ENCODE peak calls at places on chromosomes 2 and 18, in six cellular contexts. D, G, Q, T, M and V are unnamed samples. For H3K4me1, the result is how much of the 10 kb centered on the place peaks cover.

GRCh38 chr2:223811757-223812156 is 25.6 kb downstream of the AP1S3 start:
- DNase-seq in D (no peak), G (no peak), Q (no peak), T (peak), M (no peak), V (no peak)

GRCh38 chr18:21703241-21703820 is 1.2 kb downstream of the ABHD3 start:
- DNase-seq in D (no peak), G (no peak), Q (no peak), T (no peak), M (no peak), V (no peak)

GRCh38 chr2:224885836-224886547 is 156.3 kb downstream of the DOCK10 start:
- DNase-seq in D (no peak), G (no peak), Q (no peak), T (no peak), M (peak), V (peak)

GRCh38 chr2:214410918-214411554 is at the start of gene VWC2L:
- DNase-seq in D (peak), G (no peak), Q (no peak), T (peak), M (peak), V (peak)

GRCh38 chr2:58063641-58064040 is 17.0 kb downstream of the VRK2 start:
- DNase-seq in D (no peak), G (no peak), Q (no peak), T (no peak), M (peak), V (peak)

GRCh38 chr2:226835420-226835795 is 446 bp upstream of the RHBDD1 start:
- DNase-seq in D (no peak), G (no peak), Q (peak), T (no peak), M (no peak), V (no peak)

GRCh38 chr2:17815466-17816184 is 635 bp upstream of the MSGN1 start:
- DNase-seq in D (no peak), G (no peak), Q (no peak), T (peak), M (no peak), V (no peak)

GRCh38 chr2:88639865-88640264 is 12.6 kb upstream of the EIF2AK3 start:
- DNase-seq in D (no peak), G (no peak), Q (no peak), T (no peak), M (no peak), V (no peak)

GRCh38 chr18:48814490-48815181 is 136.1 kb downstream of the SMAD7 start:
- DNase-seq in D (no peak), G (no peak), Q (no peak), T (no peak), M (peak), V (no peak)

GRCh38 chr2:132276571-132276981 is 114.8 kb upstream of the ANKRD30BL start:
- DNase-seq in D (no peak), G (no peak), Q (no peak), T (no peak), M (no peak), V (no peak)

GRCh38 chr18:13878858-13879257 is 36.5 kb downstream of the MC2R start:
- DNase-seq in D (no peak), G (no peak), Q (no peak), T (no peak), M (no peak), V (no peak)

GRCh38 chr18:68623342-68623741 is 91.6 kb downstream of the TMX3 start:
- DNase-seq in D (peak), G (no peak), Q (peak), T (no peak), M (peak), V (peak)

GRCh38 chr18:74517236-74517630 is 17.1 kb upstream of the CNDP1 start:
- DNase-seq in D (no peak), G (no peak), Q (no peak), T (no peak), M (no peak), V (no peak)

GRCh38 chr2:36650031-36650430 is 46.5 kb upstream of the VIT start:
- DNase-seq in D (no peak), G (no peak), Q (peak), T (peak), M (peak), V (peak)

GRCh38 chr2:18903750-18904149 is 314.4 kb upstream of the NT5C1B start:
- DNase-seq in D (no peak), G (no peak), Q (no peak), T (peak), M (no peak), V (no peak)

GRCh38 chr2:3490191-3491158 is 28.9 kb downstream of the ADI1 start:
- DNase-seq in D (no peak), G (no peak), Q (no peak), T (no peak), M (no peak), V (no peak)

GRCh38 chr2:96485751-96486643 is 19.2 kb downstream of the NEURL3 start:
- DNase-seq in D (no peak), G (peak), Q (no peak), T (peak), M (peak), V (peak)

GRCh38 chr2:217688494-217688893 is 314.3 kb downstream of the TNS1 start:
- DNase-seq in D (no peak), G (no peak), Q (no peak), T (no peak), M (no peak), V (no peak)

GRCh38 chr2:183927367-183928355 is 670.7 kb upstream of the ZNF804A start:
- DNase-seq in D (no peak), G (no peak), Q (no peak), T (no peak), M (peak), V (peak)

GRCh38 chr2:216001201-216001600 is 12.2 kb downstream of the MREG start:
- DNase-seq in D (no peak), G (no peak), Q (no peak), T (no peak), M (no peak), V (no peak)

GRCh38 chr18:48138211-48138610 is 207.8 kb upstream of the SMAD2 start:
- DNase-seq in D (no peak), G (no peak), Q (no peak), T (no peak), M (no peak), V (no peak)

GRCh38 chr2:38516122-38516521 is 86.6 kb downstream of the HNRNPLL start:
- DNase-seq in D (no peak), G (no peak), Q (no peak), T (no peak), M (no peak), V (no peak)

GRCh38 chr2:78315368-78315767 is 710.1 kb upstream of the REG3G start:
- DNase-seq in D (no peak), G (no peak), Q (no peak), T (no peak), M (no peak), V (no peak)

GRCh38 chr18:58534535-58535301 is 94.2 kb downstream of the ALPK2 start:
- DNase-seq in D (peak), G (no peak), Q (no peak), T (no peak), M (no peak), V (no peak)

GRCh38 chr18:7452331-7452730 is 114.8 kb upstream of the PTPRM start:
- DNase-seq in D (peak), G (no peak), Q (no peak), T (no peak), M (peak), V (peak)

GRCh38 chr18:63342206-63342605 is 22.6 kb upstream of the BCL2 start:
- DNase-seq in D (peak), G (no peak), Q (no peak), T (no peak), M (peak), V (peak)

GRCh38 chr2:241926541-241927311 is 57.2 kb downstream of the RTP5 start:
- DNase-seq in D (no peak), G (no peak), Q (no peak), T (no peak), M (no peak), V (no peak)

GRCh38 chr2:28643324-28643723 is 108.3 kb upstream of the PPP1CB start:
- DNase-seq in D (no peak), G (no peak), Q (no peak), T (peak), M (no peak), V (no peak)

GRCh38 chr2:43265006-43265770 is 38.8 kb upstream of the ZFP36L2 start:
- DNase-seq in D (peak), G (no peak), Q (no peak), T (no peak), M (peak), V (peak)

DNA sequence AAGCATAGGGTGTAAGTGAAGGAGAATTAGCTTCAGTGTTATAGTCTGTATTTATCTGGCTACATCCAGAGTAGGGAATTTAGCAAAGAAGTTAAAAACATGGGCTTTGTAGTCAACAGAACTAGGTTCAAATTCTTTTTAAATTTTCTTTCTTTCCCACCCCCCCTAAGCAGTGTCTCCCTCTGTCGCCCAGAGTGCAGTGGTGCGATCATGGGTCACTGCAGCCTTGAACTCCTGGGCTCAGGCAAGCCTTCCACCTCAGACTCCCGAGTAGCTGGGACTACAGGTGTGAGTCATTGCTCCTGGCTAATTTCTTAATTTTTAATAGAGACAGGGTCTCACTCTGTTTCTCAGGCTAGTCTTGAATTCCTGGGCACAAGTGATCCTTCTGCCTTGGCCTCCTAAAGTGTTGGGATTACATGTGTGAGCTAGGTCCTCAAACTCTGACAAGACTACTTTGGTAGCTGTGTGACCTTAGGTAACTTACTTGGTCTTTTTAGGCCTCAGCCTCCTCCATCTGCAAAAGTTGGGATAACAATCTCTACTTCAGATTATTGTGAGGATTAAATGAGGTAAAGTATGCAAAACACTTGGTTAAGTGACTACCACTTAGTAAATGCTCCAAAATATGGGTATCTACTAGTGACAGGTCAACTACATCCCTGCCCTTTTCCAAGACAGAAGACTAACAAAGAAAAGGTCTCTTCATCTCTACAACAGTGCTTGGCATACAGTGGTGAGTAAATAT is 17.8 kb downstream of the DOK1 start:
- DNase-seq in D (no peak), G (no peak), Q (no peak), T (peak), M (no peak), V (no peak)
- H3K4me1 ChIP-seq in D (under half), G (under half), Q (under half), T (under half), M (half or more), V (under half)

GRCh38 chr2:45728458-45728942 is 77.0 kb downstream of the PRKCE start:
- DNase-seq in D (no peak), G (no peak), Q (no peak), T (no peak), M (no peak), V (no peak)

GRCh38 chr2:45732946-45733345 is 81.5 kb downstream of the PRKCE start:
- DNase-seq in D (no peak), G (no peak), Q (no peak), T (no peak), M (no peak), V (no peak)

GRCh38 chr2:45729753-45730512 is 78.5 kb downstream of the PRKCE start:
- DNase-seq in D (no peak), G (no peak), Q (no peak), T (peak), M (no peak), V (no peak)

GRCh38 chr2:45732436-45732835 is 81.0 kb downstream of the PRKCE start:
- DNase-seq in D (no peak), G (no peak), Q (no peak), T (no peak), M (no peak), V (no peak)

GRCh38 chr2:45731146-45731545 is 79.7 kb downstream of the PRKCE start:
- DNase-seq in D (no peak), G (no peak), Q (no peak), T (no peak), M (no peak), V (no peak)
- H3K4me1 ChIP-seq in D (under half), G (under half), Q (under half), T (under half), M (under half), V (under half)

GRCh38 chr2:134852518-134852917 is 14.1 kb downstream of the ACMSD start:
- DNase-seq in D (peak), G (no peak), Q (no peak), T (no peak), M (peak), V (no peak)
- H3K4me1 ChIP-seq in D (under half), G (under half), Q (under half), T (under half), M (under half), V (under half)

DNA sequence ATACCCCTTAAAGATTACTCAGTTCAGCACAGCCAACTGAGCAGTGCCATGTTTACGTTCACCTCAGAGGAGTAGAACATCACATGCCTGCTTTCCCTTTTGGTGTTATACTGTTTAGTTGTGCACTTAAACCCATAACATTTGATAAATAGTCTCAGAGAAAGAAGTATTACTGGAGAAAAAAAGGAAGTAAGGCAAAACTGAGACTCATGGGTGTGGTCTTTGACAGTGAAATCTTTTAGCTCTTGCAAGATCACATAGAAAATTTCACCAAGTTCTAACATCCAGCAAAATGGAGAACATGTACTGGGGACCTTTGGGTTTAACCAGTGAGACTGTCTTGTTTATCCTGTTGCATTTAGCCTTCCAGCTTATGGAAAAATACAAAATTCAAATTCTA is 5.6 kb downstream of the TANK start:
- DNase-seq in D (no peak), G (no peak), Q (no peak), T (no peak), M (peak), V (peak)
- H3K4me1 ChIP-seq in D (under half), G (under half), Q (under half), T (under half), M (half or more), V (half or more)

DNA sequence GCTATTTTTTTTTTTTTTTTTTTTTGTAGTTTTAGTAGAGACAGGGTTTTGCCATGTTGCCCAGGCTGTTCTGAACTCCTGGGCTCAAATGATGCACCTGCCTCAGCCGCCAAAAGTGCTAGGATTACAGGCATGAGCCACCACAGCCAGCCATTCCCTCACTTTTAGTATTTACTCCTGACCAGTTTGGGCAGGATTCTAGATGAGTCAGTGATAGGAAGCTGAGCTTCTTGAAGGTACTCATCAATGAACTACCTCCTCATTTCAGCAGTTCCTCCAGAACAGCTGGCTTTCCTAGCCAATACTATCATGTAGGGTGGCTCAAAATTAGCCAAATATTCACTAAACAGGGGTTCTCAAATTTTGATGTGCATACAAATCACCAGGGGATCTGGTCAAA is 57.2 kb downstream of the CYBRD1 start:
- DNase-seq in D (no peak), G (no peak), Q (no peak), T (no peak), M (peak), V (no peak)
- H3K4me1 ChIP-seq in D (under half), G (under half), Q (under half), T (under half), M (under half), V (under half)

GRCh38 chr2:237405605-237406004 is 8.4 kb downstream of the COL6A3 start:
- DNase-seq in D (no peak), G (no peak), Q (no peak), T (no peak), M (peak), V (no peak)
- H3K4me1 ChIP-seq in D (under half), G (under half), Q (under half), T (under half), M (half or more), V (half or more)

DNA sequence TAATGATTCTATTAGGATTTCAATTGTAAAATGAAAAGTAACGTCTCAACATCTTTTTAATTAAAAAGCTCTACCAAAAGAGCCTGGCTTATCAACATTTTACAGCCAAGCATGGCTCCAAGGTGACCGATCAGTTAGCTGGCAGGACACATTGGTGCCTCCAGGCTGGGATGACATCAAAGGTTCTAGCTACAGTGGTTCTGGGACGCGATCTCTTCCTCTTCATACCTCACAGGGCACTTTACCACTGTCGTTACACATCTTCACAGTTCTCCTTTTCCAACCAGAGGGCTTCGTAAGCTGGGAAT is 685 bp downstream of the ORC2 start:
- DNase-seq in D (no peak), G (no peak), Q (no peak), T (no peak), M (no peak), V (no peak)
- H3K4me1 ChIP-seq in D (under half), G (under half), Q (under half), T (under half), M (under half), V (under half)

GRCh38 chr2:130344578-130344977 is 1.9 kb downstream of the IMP4 start:
- DNase-seq in D (no peak), G (no peak), Q (no peak), T (no peak), M (no peak), V (no peak)
- H3K4me1 ChIP-seq in D (under half), G (under half), Q (under half), T (under half), M (under half), V (under half)

DNA sequence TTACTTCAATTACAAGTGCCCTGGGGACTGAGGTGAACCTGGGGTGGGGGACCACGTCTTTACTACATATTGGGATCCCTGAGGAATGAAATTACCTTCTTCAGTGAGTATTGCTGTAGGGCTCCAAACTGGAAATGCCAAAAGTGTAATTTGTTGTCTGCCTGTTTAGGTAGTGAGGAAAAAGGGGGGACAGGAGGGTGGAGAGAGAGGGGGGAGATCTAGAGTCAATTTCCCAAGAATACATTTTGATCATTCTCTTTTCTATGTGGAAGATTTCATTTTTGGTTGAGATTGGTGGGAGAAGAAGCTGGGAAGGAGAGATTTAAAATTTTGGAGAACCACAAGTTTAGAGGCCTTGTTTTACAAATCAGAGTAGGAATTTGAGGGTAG is 101.1 kb downstream of the SPTBN1 start:
- DNase-seq in D (no peak), G (no peak), Q (no peak), T (no peak), M (no peak), V (no peak)
- H3K4me1 ChIP-seq in D (under half), G (under half), Q (under half), T (under half), M (half or more), V (half or more)